ENCODE peak calls at places on chromosomes 1 and 21, in eight cellular contexts. One of them, this sample, is unnamed.

GRCh38 chr21:15437873-15438272 is 291.9 kb upstream of the USP25 start:
- DNase-seq in CD8-positive, alpha-beta T cell: no peak
- DNase-seq in fibroblast of lung: peak; percentile 92
- DNase-seq in neuronal stem cell: no peak
- DNase-seq in tibial artery: no peak
- DNase-seq in esophagus squamous epithelium: no peak
- DNase-seq in left lung: no peak
- DNase-seq in iPS DF 6.9: no peak
- DNase-seq in this sample: no peak

GRCh38 chr1:246297314-246298273 is 209.5 kb downstream of the SMYD3 start:
- DNase-seq in iPS DF 6.9: no peak
- DNase-seq in CD8-positive, alpha-beta T cell: no peak
- DNase-seq in esophagus squamous epithelium: no peak
- DNase-seq in left lung: no peak
- DNase-seq in neuronal stem cell: no peak
- DNase-seq in fibroblast of lung: peak; percentile 54
- DNase-seq in tibial artery: no peak
- DNase-seq in this sample: no peak

GRCh38 chr21:43734830-43735229 is 15.9 kb downstream of the PDXK start:
- DNase-seq in CD8-positive, alpha-beta T cell: no peak
- DNase-seq in neuronal stem cell: no peak
- DNase-seq in fibroblast of lung: peak; percentile 87
- DNase-seq in esophagus squamous epithelium: no peak
- DNase-seq in tibial artery: no peak
- DNase-seq in iPS DF 6.9: no peak
- DNase-seq in left lung: no peak
- DNase-seq in this sample: no peak

GRCh38 chr1:83515566-83516169 is 483.3 kb downstream of the TTLL7 start:
- DNase-seq in fibroblast of lung: no peak
- DNase-seq in CD8-positive, alpha-beta T cell: no peak
- DNase-seq in tibial artery: no peak
- DNase-seq in neuronal stem cell: no peak
- DNase-seq in esophagus squamous epithelium: no peak
- DNase-seq in left lung: no peak
- DNase-seq in iPS DF 6.9: no peak
- DNase-seq in this sample: no peak

GRCh38 chr1:46425740-46426139 is 31.6 kb downstream of the FAAH start:
- DNase-seq in iPS DF 6.9: no peak
- DNase-seq in fibroblast of lung: no peak
- DNase-seq in esophagus squamous epithelium: no peak
- DNase-seq in neuronal stem cell: no peak
- DNase-seq in CD8-positive, alpha-beta T cell: no peak
- DNase-seq in left lung: no peak
- DNase-seq in tibial artery: no peak
- DNase-seq in this sample: no peak

GRCh38 chr21:45906196-45906805 is 75.3 kb upstream of the COL6A1 start:
- DNase-seq in neuronal stem cell: no peak
- DNase-seq in fibroblast of lung: no peak
- DNase-seq in iPS DF 6.9: no peak
- DNase-seq in CD8-positive, alpha-beta T cell: no peak
- DNase-seq in tibial artery: no peak
- DNase-seq in left lung: peak; percentile 67
- DNase-seq in esophagus squamous epithelium: no peak
- DNase-seq in this sample: no peak

GRCh38 chr1:31523769-31524168 is 52.5 kb upstream of the TINAGL1 start:
- DNase-seq in neuronal stem cell: no peak
- DNase-seq in esophagus squamous epithelium: no peak
- DNase-seq in left lung: peak; percentile 84
- DNase-seq in fibroblast of lung: no peak
- DNase-seq in CD8-positive, alpha-beta T cell: no peak
- DNase-seq in tibial artery: peak; percentile 76
- DNase-seq in iPS DF 6.9: no peak
- DNase-seq in this sample: peak; percentile 79

GRCh38 chr1:109877320-109877771 is 33.3 kb upstream of the CSF1 start:
- DNase-seq in tibial artery: peak; percentile 88
- DNase-seq in CD8-positive, alpha-beta T cell: no peak
- DNase-seq in left lung: peak; percentile 78
- DNase-seq in iPS DF 6.9: peak; percentile 54
- DNase-seq in neuronal stem cell: peak; percentile 37
- DNase-seq in fibroblast of lung: peak; percentile 93
- DNase-seq in esophagus squamous epithelium: no peak
- DNase-seq in this sample: peak; percentile 84

GRCh38 chr1:77876884-77877283 is 11.5 kb upstream of the NEXN start:
- DNase-seq in tibial artery: no peak
- DNase-seq in neuronal stem cell: no peak
- DNase-seq in fibroblast of lung: peak; percentile 60
- DNase-seq in left lung: no peak
- DNase-seq in iPS DF 6.9: no peak
- DNase-seq in CD8-positive, alpha-beta T cell: no peak
- DNase-seq in esophagus squamous epithelium: no peak
- DNase-seq in this sample: no peak

GRCh38 chr1:230254265-230254664 is 171.9 kb downstream of the PGBD5 start:
- DNase-seq in tibial artery: no peak
- DNase-seq in left lung: no peak
- DNase-seq in esophagus squamous epithelium: no peak
- DNase-seq in fibroblast of lung: no peak
- DNase-seq in neuronal stem cell: no peak
- DNase-seq in iPS DF 6.9: no peak
- DNase-seq in CD8-positive, alpha-beta T cell: no peak
- DNase-seq in this sample: no peak

GRCh38 chr1:5730272-5731109 is 261.7 kb downstream of the NPHP4 start:
- DNase-seq in left lung: no peak
- DNase-seq in esophagus squamous epithelium: no peak
- DNase-seq in neuronal stem cell: no peak
- DNase-seq in CD8-positive, alpha-beta T cell: no peak
- DNase-seq in fibroblast of lung: no peak
- DNase-seq in tibial artery: no peak
- DNase-seq in iPS DF 6.9: no peak
- DNase-seq in this sample: no peak

GRCh38 chr1:174996474-174996873 is 3.3 kb upstream of the CACYBP start:
- DNase-seq in fibroblast of lung: peak; percentile 64
- DNase-seq in CD8-positive, alpha-beta T cell: no peak
- DNase-seq in tibial artery: no peak
- DNase-seq in left lung: no peak
- DNase-seq in esophagus squamous epithelium: no peak
- DNase-seq in iPS DF 6.9: no peak
- DNase-seq in neuronal stem cell: no peak
- DNase-seq in this sample: no peak

GRCh38 chr1:25137106-25137505 is 95.2 kb downstream of the SYF2 start:
- DNase-seq in neuronal stem cell: no peak
- DNase-seq in iPS DF 6.9: no peak
- DNase-seq in tibial artery: no peak
- DNase-seq in esophagus squamous epithelium: no peak
- DNase-seq in fibroblast of lung: no peak
- DNase-seq in left lung: no peak
- DNase-seq in CD8-positive, alpha-beta T cell: no peak
- DNase-seq in this sample: no peak

GRCh38 chr1:197559655-197560054 is 215.6 kb downstream of the DENND1B start:
- DNase-seq in left lung: no peak
- DNase-seq in tibial artery: no peak
- DNase-seq in CD8-positive, alpha-beta T cell: no peak
- DNase-seq in esophagus squamous epithelium: no peak
- DNase-seq in iPS DF 6.9: no peak
- DNase-seq in neuronal stem cell: no peak
- DNase-seq in fibroblast of lung: no peak
- DNase-seq in this sample: no peak
- H3K36me3 ChIP-seq in left lung: no peaks in the 10 kb centered on the region
- H3K36me3 ChIP-seq in tibial artery: peaks cover 10% of the 10 kb centered on the region
- H3K36me3 ChIP-seq in CD8-positive, alpha-beta T cell: no peaks in the 10 kb centered on the region
- H3K36me3 ChIP-seq in esophagus squamous epithelium: no peaks in the 10 kb centered on the region
- H3K36me3 ChIP-seq in iPS DF 6.9: no peaks in the 10 kb centered on the region
- H3K36me3 ChIP-seq in neuronal stem cell: no peaks in the 10 kb centered on the region
- H3K36me3 ChIP-seq in fibroblast of lung: no peaks in the 10 kb centered on the region
- H3K36me3 ChIP-seq in this sample: no peaks in the 10 kb centered on the region

GRCh38 chr1:2529776-2530500 is at the start of gene HES5:
- DNase-seq in iPS DF 6.9: no peak
- DNase-seq in CD8-positive, alpha-beta T cell: no peak
- DNase-seq in left lung: no peak
- DNase-seq in esophagus squamous epithelium: no peak
- DNase-seq in fibroblast of lung: no peak
- DNase-seq in neuronal stem cell: peak; percentile 96
- DNase-seq in tibial artery: no peak
- DNase-seq in this sample: no peak
- H3K4me3 ChIP-seq in iPS DF 6.9: peak within 1 kb of the TSS; percentile 12
- H3K4me3 ChIP-seq in CD8-positive, alpha-beta T cell: peak within 1 kb of the TSS; percentile 48
- H3K4me3 ChIP-seq in left lung: no peak within 1 kb of the TSS
- H3K4me3 ChIP-seq in esophagus squamous epithelium: peak within 1 kb of the TSS; percentile 67
- H3K4me3 ChIP-seq in fibroblast of lung: no peak within 1 kb of the TSS
- H3K4me3 ChIP-seq in neuronal stem cell: peak within 1 kb of the TSS; percentile 46
- H3K4me3 ChIP-seq in tibial artery: peak within 1 kb of the TSS; percentile 49
- H3K4me3 ChIP-seq in this sample: peak within 1 kb of the TSS; percentile 46

GRCh38 chr1:117674521-117675400 is 68.9 kb downstream of the TENT5C start:
- DNase-seq in left lung: no peak
- DNase-seq in esophagus squamous epithelium: no peak
- DNase-seq in iPS DF 6.9: no peak
- DNase-seq in CD8-positive, alpha-beta T cell: no peak
- DNase-seq in tibial artery: no peak
- DNase-seq in fibroblast of lung: peak; percentile 31
- DNase-seq in neuronal stem cell: no peak
- DNase-seq in this sample: no peak

GRCh38 chr1:117671781-117672501 is 66.1 kb downstream of the TENT5C start:
- DNase-seq in esophagus squamous epithelium: no peak
- DNase-seq in iPS DF 6.9: peak; percentile 29
- DNase-seq in CD8-positive, alpha-beta T cell: no peak
- DNase-seq in left lung: no peak
- DNase-seq in fibroblast of lung: no peak
- DNase-seq in tibial artery: peak; percentile 75
- DNase-seq in neuronal stem cell: peak; percentile 8
- DNase-seq in this sample: peak; percentile 75

GRCh38 chr1:117673405-117673804 is 67.6 kb downstream of the TENT5C start:
- DNase-seq in neuronal stem cell: no peak
- DNase-seq in fibroblast of lung: peak; percentile 86
- DNase-seq in CD8-positive, alpha-beta T cell: no peak
- DNase-seq in tibial artery: no peak
- DNase-seq in iPS DF 6.9: no peak
- DNase-seq in left lung: no peak
- DNase-seq in esophagus squamous epithelium: no peak
- DNase-seq in this sample: no peak

GRCh38 chr1:117670996-117671780 is 65.3 kb downstream of the TENT5C start:
- DNase-seq in fibroblast of lung: no peak
- DNase-seq in CD8-positive, alpha-beta T cell: no peak
- DNase-seq in tibial artery: no peak
- DNase-seq in iPS DF 6.9: no peak
- DNase-seq in neuronal stem cell: no peak
- DNase-seq in esophagus squamous epithelium: no peak
- DNase-seq in left lung: no peak
- DNase-seq in this sample: no peak

DNA sequence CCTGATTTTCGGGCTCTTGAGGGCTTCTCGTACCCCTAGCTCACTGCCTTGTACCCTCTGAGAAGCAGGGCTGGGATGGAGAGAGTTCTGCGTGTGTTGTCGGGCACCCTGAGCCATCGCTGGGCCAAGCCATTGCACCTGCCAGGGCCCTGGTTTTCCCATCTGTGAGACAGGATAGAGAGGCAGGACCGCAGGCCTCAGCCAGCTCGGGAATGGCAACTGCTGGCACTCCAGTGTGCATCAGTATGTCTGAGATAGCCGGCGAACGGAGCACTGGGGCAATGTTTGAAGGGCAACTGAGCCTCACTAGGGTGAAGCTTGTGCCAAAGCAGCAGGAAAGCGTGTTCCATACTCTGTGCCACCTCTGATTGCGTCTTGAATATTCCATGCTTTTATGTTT is 66.9 kb downstream of the TENT5C start:
- DNase-seq in fibroblast of lung: no peak
- DNase-seq in neuronal stem cell: no peak
- DNase-seq in iPS DF 6.9: no peak
- DNase-seq in left lung: no peak
- DNase-seq in CD8-positive, alpha-beta T cell: no peak
- DNase-seq in tibial artery: no peak
- DNase-seq in esophagus squamous epithelium: no peak
- DNase-seq in this sample: no peak
- H3K27ac ChIP-seq in fibroblast of lung: no peak overlapping the region
- H3K27ac ChIP-seq in neuronal stem cell: no peak overlapping the region
- H3K27ac ChIP-seq in iPS DF 6.9: no peak overlapping the region
- H3K27ac ChIP-seq in left lung: no peak overlapping the region
- H3K27ac ChIP-seq in CD8-positive, alpha-beta T cell: no peak overlapping the region
- H3K27ac ChIP-seq in tibial artery: no peak overlapping the region
- H3K27ac ChIP-seq in esophagus squamous epithelium: no peak overlapping the region
- H3K27ac ChIP-seq in this sample: peak overlapping the region; percentile 69

DNA sequence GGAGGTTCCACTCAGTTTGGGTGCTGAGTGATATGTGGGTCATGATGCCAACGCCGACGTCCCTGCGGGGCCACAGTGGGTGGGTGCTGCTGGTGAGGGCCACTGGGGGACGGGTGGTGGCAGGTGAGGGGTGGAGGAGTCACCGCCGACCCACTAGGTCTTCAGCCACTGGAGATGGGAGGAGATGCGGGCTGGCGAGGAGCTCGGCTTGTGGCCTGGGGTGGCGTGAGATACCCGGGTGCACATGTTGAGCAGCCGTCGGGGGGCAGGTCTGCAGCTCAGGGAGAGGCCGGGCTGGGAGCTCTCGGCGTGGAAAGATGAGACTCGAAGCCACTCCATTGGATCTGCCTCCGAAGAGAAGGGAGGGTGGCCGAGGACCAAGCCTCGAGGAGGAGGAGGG is 40.5 kb downstream of the FAAP20 start:
- DNase-seq in iPS DF 6.9: no peak
- DNase-seq in tibial artery: no peak
- DNase-seq in neuronal stem cell: no peak
- DNase-seq in left lung: peak; percentile 73
- DNase-seq in esophagus squamous epithelium: no peak
- DNase-seq in CD8-positive, alpha-beta T cell: no peak
- DNase-seq in fibroblast of lung: no peak
- DNase-seq in this sample: no peak
- H3K36me3 ChIP-seq in iPS DF 6.9: peaks cover 20% of the 10 kb centered on the region
- H3K36me3 ChIP-seq in tibial artery: no peaks in the 10 kb centered on the region
- H3K36me3 ChIP-seq in neuronal stem cell: peaks cover 21% of the 10 kb centered on the region
- H3K36me3 ChIP-seq in left lung: no peaks in the 10 kb centered on the region
- H3K36me3 ChIP-seq in esophagus squamous epithelium: no peaks in the 10 kb centered on the region
- H3K36me3 ChIP-seq in CD8-positive, alpha-beta T cell: no peaks in the 10 kb centered on the region
- H3K36me3 ChIP-seq in fibroblast of lung: no peaks in the 10 kb centered on the region
- H3K36me3 ChIP-seq in this sample: no peaks in the 10 kb centered on the region

DNA sequence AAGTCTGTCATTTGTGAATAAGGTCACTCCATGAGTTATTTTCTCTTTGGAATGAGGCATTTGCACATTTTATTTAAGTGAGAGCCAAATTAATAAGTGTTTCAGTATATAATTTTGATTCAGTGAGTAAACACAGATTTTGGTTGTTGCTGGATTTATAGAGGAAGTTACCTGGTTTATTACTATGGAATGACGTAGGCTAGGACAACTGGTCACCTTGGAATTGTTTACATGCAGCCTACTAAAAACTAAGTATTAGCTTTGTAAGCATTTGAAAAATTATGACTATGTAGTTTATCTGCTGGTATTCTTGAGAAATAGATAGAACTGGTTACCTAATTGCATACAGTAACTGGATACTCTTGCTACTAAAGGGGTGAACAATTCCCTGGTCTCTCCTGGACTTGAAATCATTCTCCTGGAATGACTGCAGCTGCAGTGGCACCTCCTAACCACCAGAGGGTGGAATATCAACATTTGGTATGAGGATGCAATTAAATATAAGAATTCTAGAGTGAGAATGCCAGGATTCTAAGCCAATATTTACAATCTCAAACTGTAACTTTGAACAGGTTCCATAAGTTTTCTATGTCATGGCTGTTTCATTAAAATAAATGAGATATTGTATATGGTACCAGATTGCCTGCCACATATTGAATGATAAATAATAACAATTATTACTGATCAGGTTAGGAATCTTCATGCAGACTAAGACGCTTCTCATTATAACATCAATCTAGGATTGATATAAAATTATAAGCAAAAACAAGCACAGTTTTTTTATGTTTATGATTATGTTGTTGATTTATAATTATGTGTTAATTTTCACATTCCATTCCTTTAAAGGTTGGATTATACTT is 3.5 kb upstream of the KRTAP27-1 start:
- DNase-seq in neuronal stem cell: peak; percentile 29
- DNase-seq in CD8-positive, alpha-beta T cell: no peak
- DNase-seq in tibial artery: no peak
- DNase-seq in fibroblast of lung: peak; percentile 5
- DNase-seq in esophagus squamous epithelium: no peak
- DNase-seq in iPS DF 6.9: no peak
- DNase-seq in left lung: no peak
- DNase-seq in this sample: no peak
- H3K4me3 ChIP-seq in neuronal stem cell: no peak overlapping the region
- H3K4me3 ChIP-seq in CD8-positive, alpha-beta T cell: no peak overlapping the region
- H3K4me3 ChIP-seq in tibial artery: no peak overlapping the region
- H3K4me3 ChIP-seq in fibroblast of lung: no peak overlapping the region
- H3K4me3 ChIP-seq in esophagus squamous epithelium: no peak overlapping the region
- H3K4me3 ChIP-seq in iPS DF 6.9: no peak overlapping the region
- H3K4me3 ChIP-seq in left lung: no peak overlapping the region
- H3K4me3 ChIP-seq in this sample: no peak overlapping the region